ENCODE peak calls at places on chromosomes 6 and 20, in four cellular contexts. R is C1 segment of cervical spinal cord, Q is GM20000, J is body of pancreas. S is an unnamed sample.

GRCh38 chr6:46015119-46015968 is at the start of gene CLIC5:
- DNase-seq in R (no peak), Q (peak), J (peak), S (no peak)

GRCh38 chr6:87066449-87067288 is 28.2 kb downstream of the CGA start:
- DNase-seq in R (no peak), Q (peak), J (peak), S (peak)

GRCh38 chr6:15077006-15077405 is 168.9 kb upstream of the JARID2 start:
- DNase-seq in R (no peak), Q (no peak), J (no peak), S (no peak)

GRCh38 chr20:16569218-16570153 is 3.8 kb downstream of the KIF16B start:
- DNase-seq in R (no peak), Q (no peak), J (no peak), S (no peak)

GRCh38 chr6:15250440-15251168 is 4.7 kb downstream of the JARID2 start:
- DNase-seq in R (no peak), Q (no peak), J (no peak), S (no peak)

GRCh38 chr6:35320031-35320410 is 22.3 kb upstream of the PPARD start:
- DNase-seq in R (no peak), Q (no peak), J (no peak), S (no peak)

GRCh38 chr6:21101694-21102093 is 491.9 kb upstream of the SOX4 start:
- DNase-seq in R (no peak), Q (no peak), J (no peak), S (no peak)

GRCh38 chr6:48959401-48960060 is 503.5 kb downstream of the MMUT start:
- DNase-seq in R (no peak), Q (no peak), J (no peak), S (no peak)

GRCh38 chr20:62305149-62305764 is 2.5 kb downstream of the ADRM1 start:
- DNase-seq in R (no peak), Q (no peak), J (peak), S (peak)

GRCh38 chr6:42526616-42527015 is 37.2 kb upstream of the UBR2 start:
- DNase-seq in R (no peak), Q (no peak), J (no peak), S (no peak)

GRCh38 chr6:33710296-33711121 is 991 bp downstream of the UQCC2 start:
- DNase-seq in R (no peak), Q (no peak), J (no peak), S (no peak)

GRCh38 chr20:49657118-49657901 is 56.4 kb downstream of the B4GALT5 start:
- DNase-seq in R (no peak), Q (no peak), J (no peak), S (no peak)

GRCh38 chr20:34579191-34579661 is 20.7 kb downstream of the MAP1LC3A start:
- DNase-seq in R (peak), Q (no peak), J (no peak), S (peak)

GRCh38 chr6:112237066-112237465 is 17.3 kb downstream of the LAMA4 start:
- DNase-seq in R (no peak), Q (no peak), J (no peak), S (no peak)

GRCh38 chr6:25007269-25007699 is 71.5 kb upstream of the RIPOR2 start:
- DNase-seq in R (no peak), Q (peak), J (no peak), S (no peak)

GRCh38 chr20:57596998-57597939 is 23.0 kb downstream of the ZBP1 start:
- DNase-seq in R (peak), Q (peak), J (peak), S (peak)

GRCh38 chr6:35044145-35044745 is 96.9 kb downstream of the TCP11 start:
- DNase-seq in R (no peak), Q (no peak), J (peak), S (peak)

GRCh38 chr6:43150051-43150751 is 20.9 kb upstream of the SRF start:
- DNase-seq in R (no peak), Q (no peak), J (peak), S (no peak)

GRCh38 chr6:35919085-35919826 is 1.6 kb downstream of the SRPK1 start:
- DNase-seq in R (no peak), Q (peak), J (no peak), S (no peak)

GRCh38 chr20:1242530-1242929 is 16.7 kb downstream of the RAD21L1 start:
- DNase-seq in R (no peak), Q (no peak), J (no peak), S (no peak)

S was measured in adrenal gland.